ENCODE peak calls at places on chromosome 6, in five cellular contexts. S is heart left ventricle, Q is adipocyte, J is fibroblast of lung, M is HAP-1. E is an unnamed sample.

GRCh38 chr6:36907781-36908180 is 22.0 kb downstream of the C6orf89 start:
- DNase-seq in S (peak; percentile 78), Q (no peak), J (peak; percentile 80), M (no peak), E (peak; percentile 41)

GRCh38 chr6:30061766-30062458 is 847 bp downstream of the POLR1H start:
- DNase-seq in S (no peak), Q (peak; percentile 51), J (peak; percentile 29), M (no peak), E (no peak)

GRCh38 chr6:167934426-167934864 is 63.0 kb upstream of the KIF25 start:
- DNase-seq in S (peak; percentile 53), Q (no peak), J (no peak), M (no peak), E (peak; percentile 25)

GRCh38 chr6:170294813-170295518 is 4.1 kb upstream of the DLL1 start:
- DNase-seq in S (peak; percentile 24), Q (no peak), J (no peak), M (no peak), E (no peak)

GRCh38 chr6:96104910-96105309 is 89.1 kb downstream of the FUT9 start:
- DNase-seq in S (no peak), Q (no peak), J (no peak), M (no peak), E (no peak)

GRCh38 chr6:136723780-136724179 is 68.5 kb downstream of the MAP3K5 start:
- DNase-seq in S (no peak), Q (no peak), J (peak; percentile 32), M (no peak), E (no peak)

GRCh38 chr6:6599468-6599873 is 11.0 kb downstream of the LY86 start:
- DNase-seq in S (peak; percentile 54), Q (no peak), J (no peak), M (no peak), E (no peak)

GRCh38 chr6:52840763-52841585 is at the start of gene GSTA5:
- DNase-seq in S (no peak), Q (no peak), J (peak; percentile 72), M (no peak), E (no peak)

GRCh38 chr6:157517601-157518359 is 136.8 kb downstream of the ZDHHC14 start:
- DNase-seq in S (no peak), Q (no peak), J (no peak), M (no peak), E (no peak)

GRCh38 chr6:6891074-6891754 is 216.5 kb upstream of the RREB1 start:
- DNase-seq in S (no peak), Q (no peak), J (no peak), M (no peak), E (no peak)

GRCh38 chr6:35038076-35038475 is 103.1 kb downstream of the TCP11 start:
- DNase-seq in S (no peak), Q (peak; percentile 46), J (peak; percentile 46), M (no peak), E (no peak)

GRCh38 chr6:137568067-137568466 is 73.9 kb upstream of the OLIG3 start:
- DNase-seq in S (no peak), Q (no peak), J (no peak), M (no peak), E (no peak)

GRCh38 chr6:15176816-15177215 is 69.1 kb upstream of the JARID2 start:
- DNase-seq in S (no peak), Q (no peak), J (no peak), M (no peak), E (no peak)

GRCh38 chr6:160391419-160392116 is 43.4 kb downstream of the SLC22A3 start:
- DNase-seq in S (no peak), Q (peak; percentile 4), J (peak; percentile 49), M (no peak), E (no peak)

GRCh38 chr6:167676666-167677421 is 149.9 kb upstream of the AFDN start:
- DNase-seq in S (peak; percentile 60), Q (no peak), J (no peak), M (no peak), E (peak; percentile 68)

GRCh38 chr6:31785475-31785874 is 8.3 kb upstream of the VWA7 start:
- DNase-seq in S (no peak), Q (no peak), J (no peak), M (no peak), E (no peak)

GRCh38 chr6:153965996-153966395 is 73.0 kb upstream of the OPRM1 start:
- DNase-seq in S (no peak), Q (peak; percentile 1), J (peak; percentile 47), M (no peak), E (no peak)

GRCh38 chr6:35014786-35015185 is 125.7 kb downstream of the ANKS1A start:
- DNase-seq in S (no peak), Q (peak; percentile 48), J (peak; percentile 24), M (no peak), E (peak; percentile 36)

GRCh38 chr6:34947561-34947960 is 58.5 kb downstream of the ANKS1A start:
- DNase-seq in S (no peak), Q (no peak), J (no peak), M (no peak), E (no peak)

DNA sequence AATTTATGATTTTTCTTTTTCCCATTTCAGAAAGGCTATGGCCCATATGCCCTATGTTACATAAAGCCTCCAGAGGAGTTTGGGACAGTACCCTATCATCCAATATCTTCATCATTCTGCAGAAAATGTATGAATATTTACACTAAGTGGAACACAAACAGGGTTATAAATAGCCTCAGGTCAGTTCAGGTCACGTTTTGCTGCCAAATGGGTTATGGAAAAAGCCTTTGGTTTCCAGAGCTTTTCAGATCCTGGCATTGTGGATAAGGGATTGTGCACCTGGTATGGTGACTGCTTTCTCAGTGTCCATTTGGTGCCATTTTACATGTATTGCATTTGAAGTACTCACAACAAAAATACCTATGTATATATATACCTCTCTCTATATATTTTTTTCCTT is 29.4 kb downstream of the UTRN start:
- DNase-seq in S (no peak), Q (no peak), J (no peak), M (no peak), E (no peak)
- H3K4me1 ChIP-seq in S (peaks cover 86% of the 10 kb centered on the region), Q (peaks cover 31% of the 10 kb centered on the region), J (peaks cover 3% of the 10 kb centered on the region), M (peaks cover 6% of the 10 kb centered on the region), E (peaks cover 25% of the 10 kb centered on the region)

DNA sequence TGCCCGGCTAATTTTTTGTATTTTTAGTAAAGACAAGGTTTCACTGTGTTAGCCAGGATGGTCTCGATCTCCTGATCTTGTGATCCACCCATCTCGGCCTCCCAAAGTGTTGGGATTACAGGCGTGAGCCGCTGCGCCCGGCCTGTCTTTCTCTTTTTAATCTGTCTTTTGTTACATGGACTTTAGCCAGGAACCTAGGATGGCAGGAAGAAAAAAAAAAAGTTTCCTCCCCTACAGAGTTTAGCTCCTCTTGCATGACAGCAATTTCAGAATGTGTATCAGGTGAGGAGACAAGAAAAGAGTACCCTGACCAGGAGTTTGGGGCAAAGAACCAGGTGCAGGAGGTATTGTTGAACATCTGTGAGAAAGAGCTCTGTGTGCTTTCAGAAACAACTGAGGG is 21.4 kb upstream of the TXLNB start:
- DNase-seq in S (no peak), Q (no peak), J (no peak), M (peak; percentile 69), E (no peak)
- H3K4me1 ChIP-seq in S (peaks cover 13% of the 10 kb centered on the region), Q (peaks cover 11% of the 10 kb centered on the region), J (peaks cover 6% of the 10 kb centered on the region), M (peaks cover 55% of the 10 kb centered on the region), E (no peaks in the 10 kb centered on the region)

GRCh38 chr6:56660374-56660730 is 17.7 kb upstream of the DST start:
- DNase-seq in S (no peak), Q (no peak), J (peak; percentile 47), M (no peak), E (no peak)
- H3K4me1 ChIP-seq in S (peaks cover 29% of the 10 kb centered on the region), Q (peaks cover 5% of the 10 kb centered on the region), J (peaks cover 3% of the 10 kb centered on the region), M (peaks cover 2% of the 10 kb centered on the region), E (no peaks in the 10 kb centered on the region)

DNA sequence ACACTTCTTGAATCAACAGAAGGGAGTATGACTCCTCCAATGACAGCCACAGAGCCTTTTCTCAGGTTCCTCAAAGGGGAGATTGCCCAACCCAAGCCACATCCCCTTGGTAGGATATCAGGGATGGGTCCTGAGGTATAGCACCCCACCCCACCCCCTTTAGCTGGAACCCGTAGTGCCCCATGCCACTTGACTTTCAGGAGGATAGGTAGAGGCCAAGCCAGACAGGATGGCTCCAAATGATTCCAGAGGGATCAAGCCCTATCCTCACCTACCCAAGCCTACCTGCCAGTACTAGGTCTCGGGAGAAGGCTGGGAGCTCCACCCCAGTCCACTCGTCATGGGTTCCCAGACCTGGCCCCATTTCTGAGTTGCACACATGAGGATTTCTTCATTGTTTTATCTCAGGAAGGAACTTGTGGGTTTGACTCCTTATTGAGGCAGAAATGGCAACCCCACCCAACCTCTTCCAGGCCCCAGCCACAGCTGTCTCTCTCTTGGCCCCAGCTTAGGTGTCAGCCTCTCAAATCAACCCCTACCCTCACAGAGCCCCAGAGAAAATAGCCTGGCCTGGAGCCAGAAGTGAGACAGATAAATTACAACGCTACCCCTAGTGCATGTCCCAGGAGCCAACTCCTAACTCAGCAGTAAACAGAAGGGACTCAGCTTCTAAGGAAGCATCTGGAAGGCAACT is 3.6 kb downstream of the CCND3 start:
- DNase-seq in S (peak; percentile 43), Q (no peak), J (no peak), M (peak; percentile 0), E (no peak)
- H3K4me1 ChIP-seq in S (peaks cover 75% of the 10 kb centered on the region), Q (peaks cover 79% of the 10 kb centered on the region), J (peaks cover 16% of the 10 kb centered on the region), M (peaks cover 18% of the 10 kb centered on the region), E (peaks cover 6% of the 10 kb centered on the region)

E was measured in cardiac muscle cell.